ENCODE peak calls at places on chromosomes 6 and 20, in ten cellular contexts. T is T follicular helper cell; Y is KBM-7; F is lower leg skin; C is iris pigment epithelial cell; I is stimulated activated CD4-positive, alpha-beta T cell treated with anti-CD3 and anti-CD28 coated beads, Interleukin-1b, Interleukin-23, amount 100 ng/mL, for 1 hour; E is activated naive CD4-positive, alpha-beta T cell; N is retina; U is mesendoderm; O is left ventricle myocardium inferior. W is an unnamed sample.

GRCh38 chr6:3805448-3806123 is 43.6 kb upstream of the FAM50B start:
- DNase-seq in T (no peak), Y (no peak), F (no peak), C (peak; percentile 70), I (no peak), E (no peak), N (no peak), U (no peak), O (no peak), W (no peak)

GRCh38 chr6:49888742-49889431 is 22.6 kb upstream of the CRISP1 start:
- DNase-seq in T (no peak), Y (peak; percentile 25), F (no peak), C (no peak), I (no peak), E (no peak), N (no peak), U (peak; percentile 71), O (no peak), W (no peak)

GRCh38 chr6:144675231-144675861 is 390.2 kb downstream of the UTRN start:
- DNase-seq in T (no peak), Y (peak; percentile 59), F (no peak), C (peak; percentile 95), I (no peak), E (no peak), N (no peak), U (no peak), O (no peak), W (peak; percentile 69)

GRCh38 chr6:37897321-37897720 is 77.8 kb downstream of the ZFAND3 start:
- DNase-seq in T (no peak), Y (no peak), F (no peak), C (peak; percentile 86), I (no peak), E (no peak), N (no peak), U (peak; percentile 79), O (no peak), W (no peak)

GRCh38 chr20:51447097-51447764 is 95.3 kb downstream of the NFATC2 start:
- DNase-seq in T (no peak), Y (no peak), F (peak; percentile 76), C (peak; percentile 93), I (no peak), E (no peak), N (no peak), U (peak; percentile 86), O (peak; percentile 30), W (peak; percentile 44)

GRCh38 chr20:20525756-20526155 is 157.9 kb downstream of the INSM1 start:
- DNase-seq in T (no peak), Y (no peak), F (no peak), C (no peak), I (no peak), E (no peak), N (peak; percentile 17), U (no peak), O (no peak), W (no peak)

GRCh38 chr6:131460603-131460995 is 112.4 kb upstream of the ARG1 start:
- DNase-seq in T (no peak), Y (no peak), F (no peak), C (peak; percentile 4), I (no peak), E (no peak), N (peak; percentile 67), U (no peak), O (no peak), W (no peak)

GRCh38 chr6:43715056-43715788 is 27.6 kb upstream of the MRPS18A start:
- DNase-seq in T (no peak), Y (no peak), F (no peak), C (no peak), I (no peak), E (no peak), N (no peak), U (no peak), O (no peak), W (peak; percentile 65)

GRCh38 chr6:112485813-112486212 is 138.7 kb downstream of the RFPL4B start:
- DNase-seq in T (no peak), Y (no peak), F (no peak), C (no peak), I (no peak), E (no peak), N (no peak), U (no peak), O (no peak), W (no peak)

GRCh38 chr6:24933868-24934401 is 1.8 kb downstream of the RIPOR2 start:
- DNase-seq in T (peak; percentile 33), Y (peak; percentile 56), F (no peak), C (peak; percentile 20), I (no peak), E (no peak), N (no peak), U (peak; percentile 88), O (no peak), W (peak; percentile 33)

GRCh38 chr6:36698871-36699271 is 1.2 kb downstream of the RAB44 start:
- DNase-seq in T (no peak), Y (no peak), F (no peak), C (no peak), I (no peak), E (no peak), N (no peak), U (no peak), O (no peak), W (no peak)

GRCh38 chr6:142624978-142625715 is 319.8 kb downstream of the HIVEP2 start:
- DNase-seq in T (no peak), Y (no peak), F (no peak), C (no peak), I (no peak), E (no peak), N (no peak), U (no peak), O (no peak), W (no peak)

GRCh38 chr6:133128191-133128590 is 113.0 kb upstream of the EYA4 start:
- DNase-seq in T (no peak), Y (no peak), F (no peak), C (no peak), I (no peak), E (no peak), N (no peak), U (peak; percentile 4), O (no peak), W (no peak)

GRCh38 chr6:70956451-70957283 is at the start of gene B3GAT2:
- DNase-seq in T (no peak), Y (peak; percentile 9), F (no peak), C (peak; percentile 35), I (no peak), E (no peak), N (peak; percentile 89), U (peak; percentile 69), O (no peak), W (no peak)

GRCh38 chr6:152950240-152950639 is 32.6 kb downstream of the FBXO5 start:
- DNase-seq in T (no peak), Y (no peak), F (no peak), C (no peak), I (no peak), E (no peak), N (no peak), U (no peak), O (no peak), W (no peak)

GRCh38 chr6:127459231-127459641 is at the start of gene KIAA0408:
- DNase-seq in T (no peak), Y (no peak), F (peak; percentile 70), C (peak; percentile 90), I (no peak), E (no peak), N (no peak), U (peak; percentile 82), O (peak; percentile 47), W (peak; percentile 51)